ENCODE peak calls at places on chromosome 12, in ten cellular contexts. One of them, this sample, is unnamed.

GRCh38 chr12:4648499-4649357 is at the start of the genes AKAP3 and NDUFA9:
- DNase-seq in choroid plexus epithelial cell: peak
- DNase-seq in thoracic aorta: peak
- DNase-seq in psoas muscle: peak
- DNase-seq in B cell: peak
- DNase-seq in GM20000: peak
- DNase-seq in H9: peak
- DNase-seq in Calu3: peak
- DNase-seq in neural progenitor cell: peak
- DNase-seq in GM23338: peak
- DNase-seq in this sample: peak

GRCh38 chr12:3527736-3528135 is 36.7 kb downstream of the PRMT8 start:
- DNase-seq in GM20000: no peak
- DNase-seq in choroid plexus epithelial cell: no peak
- DNase-seq in H9: no peak
- DNase-seq in GM23338: no peak
- DNase-seq in Calu3: no peak
- DNase-seq in psoas muscle: no peak
- DNase-seq in neural progenitor cell: no peak
- DNase-seq in thoracic aorta: no peak
- DNase-seq in B cell: no peak
- DNase-seq in this sample: no peak

GRCh38 chr12:68971404-68971803 is 38.4 kb upstream of the CPM start:
- DNase-seq in GM20000: no peak
- DNase-seq in Calu3: no peak
- DNase-seq in neural progenitor cell: no peak
- DNase-seq in H9: no peak
- DNase-seq in thoracic aorta: no peak
- DNase-seq in GM23338: no peak
- DNase-seq in choroid plexus epithelial cell: peak
- DNase-seq in B cell: no peak
- DNase-seq in psoas muscle: no peak
- DNase-seq in this sample: no peak

GRCh38 chr12:114911196-114911595 is 227.2 kb upstream of the TBX3 start:
- DNase-seq in Calu3: no peak
- DNase-seq in choroid plexus epithelial cell: no peak
- DNase-seq in GM20000: no peak
- DNase-seq in thoracic aorta: no peak
- DNase-seq in H9: no peak
- DNase-seq in psoas muscle: no peak
- DNase-seq in B cell: no peak
- DNase-seq in neural progenitor cell: no peak
- DNase-seq in GM23338: no peak
- DNase-seq in this sample: no peak

GRCh38 chr12:27534765-27535161 is 10.8 kb downstream of the PPFIBP1 start:
- DNase-seq in H9: no peak
- DNase-seq in Calu3: no peak
- DNase-seq in B cell: no peak
- DNase-seq in psoas muscle: no peak
- DNase-seq in choroid plexus epithelial cell: no peak
- DNase-seq in thoracic aorta: no peak
- DNase-seq in GM23338: no peak
- DNase-seq in GM20000: no peak
- DNase-seq in neural progenitor cell: no peak
- DNase-seq in this sample: no peak

GRCh38 chr12:79082595-79082994 is 218.0 kb downstream of the SYT1 start:
- DNase-seq in GM23338: peak
- DNase-seq in Calu3: no peak
- DNase-seq in psoas muscle: no peak
- DNase-seq in GM20000: no peak
- DNase-seq in B cell: no peak
- DNase-seq in thoracic aorta: no peak
- DNase-seq in neural progenitor cell: no peak
- DNase-seq in H9: no peak
- DNase-seq in choroid plexus epithelial cell: no peak
- DNase-seq in this sample: no peak

GRCh38 chr12:59036973-59037807 is 116.9 kb upstream of the LRIG3 start:
- DNase-seq in Calu3: peak
- DNase-seq in neural progenitor cell: no peak
- DNase-seq in choroid plexus epithelial cell: peak
- DNase-seq in thoracic aorta: no peak
- DNase-seq in B cell: no peak
- DNase-seq in psoas muscle: no peak
- DNase-seq in GM23338: no peak
- DNase-seq in GM20000: no peak
- DNase-seq in H9: no peak
- DNase-seq in this sample: no peak

GRCh38 chr12:132955933-132956725 is at the start of gene ZNF605:
- DNase-seq in psoas muscle: peak
- DNase-seq in thoracic aorta: peak
- DNase-seq in H9: peak
- DNase-seq in Calu3: peak
- DNase-seq in choroid plexus epithelial cell: peak
- DNase-seq in GM20000: peak
- DNase-seq in GM23338: peak
- DNase-seq in B cell: peak
- DNase-seq in neural progenitor cell: peak
- DNase-seq in this sample: peak

GRCh38 chr12:63018273-63018672 is 83.3 kb upstream of the PPM1H start:
- DNase-seq in GM20000: no peak
- DNase-seq in B cell: no peak
- DNase-seq in choroid plexus epithelial cell: no peak
- DNase-seq in GM23338: no peak
- DNase-seq in Calu3: no peak
- DNase-seq in H9: no peak
- DNase-seq in neural progenitor cell: no peak
- DNase-seq in psoas muscle: no peak
- DNase-seq in thoracic aorta: no peak
- DNase-seq in this sample: no peak

DNA sequence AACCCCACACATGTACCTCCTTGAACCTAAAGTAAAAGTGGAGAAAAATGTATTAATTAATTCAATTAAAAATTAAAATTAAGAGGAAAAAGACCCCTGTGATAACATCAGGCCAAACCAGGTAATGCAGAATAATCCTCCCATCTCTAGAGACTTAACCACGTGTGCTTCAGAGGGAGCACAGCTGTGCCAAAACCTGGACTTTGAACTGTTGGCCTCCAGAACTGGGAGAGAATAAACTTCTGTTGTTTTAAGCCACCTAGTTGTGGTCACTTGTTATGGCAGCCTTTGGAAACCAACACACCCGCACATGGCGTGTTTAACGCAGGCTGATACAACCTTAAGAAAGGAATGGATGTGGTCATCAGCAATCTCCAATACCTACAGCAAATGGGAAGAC is 23.8 kb downstream of the OAS2 start:
- DNase-seq in B cell: no peak
- DNase-seq in Calu3: no peak
- DNase-seq in choroid plexus epithelial cell: peak
- DNase-seq in GM23338: no peak
- DNase-seq in neural progenitor cell: no peak
- DNase-seq in thoracic aorta: no peak
- DNase-seq in GM20000: no peak
- DNase-seq in H9: peak
- DNase-seq in psoas muscle: no peak
- DNase-seq in this sample: no peak
- TF ChIP-seq CTCF in B cell: no peak
- TF ChIP-seq CTCF in Calu3: no peak
- TF ChIP-seq CTCF in choroid plexus epithelial cell: peak
- TF ChIP-seq CTCF in GM23338: no peak
- TF ChIP-seq CTCF in neural progenitor cell: no peak
- TF ChIP-seq CTCF in thoracic aorta: no peak
- TF ChIP-seq CTCF in GM20000: no peak
- TF ChIP-seq CTCF in H9: no peak
- TF ChIP-seq CTCF in psoas muscle: no peak
- TF ChIP-seq CTCF in this sample: no peak

DNA sequence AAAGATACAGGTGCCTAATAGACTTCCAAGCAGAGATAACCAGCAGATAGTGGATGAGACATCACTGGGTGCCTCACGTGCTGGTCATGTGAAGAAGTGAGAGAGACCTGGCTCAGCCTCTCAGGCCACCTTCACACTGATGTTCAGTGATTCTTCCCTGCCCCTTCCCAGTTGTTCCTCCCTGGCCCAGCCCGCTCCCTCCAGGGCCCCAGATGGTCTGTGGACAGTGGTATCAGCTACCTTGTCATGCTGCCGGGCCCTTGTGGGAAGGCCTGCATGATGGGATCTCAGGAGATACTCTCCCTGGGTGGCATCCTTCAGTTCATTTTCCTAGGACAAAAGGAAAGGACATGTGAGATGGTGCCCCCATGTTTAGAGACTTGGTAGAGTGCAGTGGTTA is 179.9 kb downstream of the PIWIL1 start:
- DNase-seq in GM23338: no peak
- DNase-seq in H9: no peak
- DNase-seq in thoracic aorta: no peak
- DNase-seq in GM20000: no peak
- DNase-seq in psoas muscle: no peak
- DNase-seq in neural progenitor cell: no peak
- DNase-seq in Calu3: no peak
- DNase-seq in B cell: no peak
- DNase-seq in choroid plexus epithelial cell: no peak
- DNase-seq in this sample: no peak
- TF ChIP-seq CTCF in GM23338: no peak
- TF ChIP-seq CTCF in H9: no peak
- TF ChIP-seq CTCF in thoracic aorta: no peak
- TF ChIP-seq CTCF in GM20000: no peak
- TF ChIP-seq CTCF in psoas muscle: no peak
- TF ChIP-seq CTCF in neural progenitor cell: no peak
- TF ChIP-seq CTCF in Calu3: no peak
- TF ChIP-seq CTCF in B cell: no peak
- TF ChIP-seq CTCF in choroid plexus epithelial cell: no peak
- TF ChIP-seq CTCF in this sample: no peak

GRCh38 chr12:1338483-1339177 is 255.8 kb downstream of the FBXL14 start:
- DNase-seq in H9: no peak
- DNase-seq in thoracic aorta: no peak
- DNase-seq in B cell: no peak
- DNase-seq in GM23338: no peak
- DNase-seq in psoas muscle: no peak
- DNase-seq in choroid plexus epithelial cell: no peak
- DNase-seq in GM20000: no peak
- DNase-seq in neural progenitor cell: no peak
- DNase-seq in Calu3: no peak
- DNase-seq in this sample: no peak
- TF ChIP-seq CTCF in H9: no peak
- TF ChIP-seq CTCF in thoracic aorta: no peak
- TF ChIP-seq CTCF in B cell: no peak
- TF ChIP-seq CTCF in GM23338: no peak
- TF ChIP-seq CTCF in psoas muscle: no peak
- TF ChIP-seq CTCF in choroid plexus epithelial cell: no peak
- TF ChIP-seq CTCF in GM20000: no peak
- TF ChIP-seq CTCF in neural progenitor cell: no peak
- TF ChIP-seq CTCF in Calu3: no peak
- TF ChIP-seq CTCF in this sample: no peak

DNA sequence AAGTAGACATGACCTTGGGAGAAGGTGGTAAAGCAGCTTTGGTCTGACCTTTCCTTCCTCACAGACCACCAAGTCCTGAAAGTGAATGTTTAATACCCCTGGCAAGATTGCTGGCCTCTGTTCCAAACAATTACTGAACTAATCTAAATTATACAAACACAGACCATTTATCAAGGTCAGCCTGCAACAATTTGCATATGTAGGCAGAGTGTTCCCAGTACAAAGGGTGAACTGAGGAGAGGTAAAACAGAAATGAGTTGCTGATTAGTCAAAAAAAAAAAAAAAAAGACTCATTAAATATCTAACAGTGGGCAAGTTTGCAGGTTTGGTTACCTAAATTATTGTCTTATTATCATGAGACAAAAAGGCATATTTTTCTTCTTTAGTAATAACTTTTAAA is 506.5 kb downstream of the TMEM117 start:
- DNase-seq in B cell: no peak
- DNase-seq in thoracic aorta: no peak
- DNase-seq in psoas muscle: no peak
- DNase-seq in GM23338: no peak
- DNase-seq in choroid plexus epithelial cell: no peak
- DNase-seq in H9: no peak
- DNase-seq in neural progenitor cell: no peak
- DNase-seq in GM20000: no peak
- DNase-seq in Calu3: no peak
- DNase-seq in this sample: no peak
- TF ChIP-seq CTCF in B cell: no peak
- TF ChIP-seq CTCF in thoracic aorta: no peak
- TF ChIP-seq CTCF in psoas muscle: no peak
- TF ChIP-seq CTCF in GM23338: no peak
- TF ChIP-seq CTCF in choroid plexus epithelial cell: no peak
- TF ChIP-seq CTCF in H9: no peak
- TF ChIP-seq CTCF in neural progenitor cell: no peak
- TF ChIP-seq CTCF in GM20000: no peak
- TF ChIP-seq CTCF in Calu3: no peak
- TF ChIP-seq CTCF in this sample: no peak

DNA sequence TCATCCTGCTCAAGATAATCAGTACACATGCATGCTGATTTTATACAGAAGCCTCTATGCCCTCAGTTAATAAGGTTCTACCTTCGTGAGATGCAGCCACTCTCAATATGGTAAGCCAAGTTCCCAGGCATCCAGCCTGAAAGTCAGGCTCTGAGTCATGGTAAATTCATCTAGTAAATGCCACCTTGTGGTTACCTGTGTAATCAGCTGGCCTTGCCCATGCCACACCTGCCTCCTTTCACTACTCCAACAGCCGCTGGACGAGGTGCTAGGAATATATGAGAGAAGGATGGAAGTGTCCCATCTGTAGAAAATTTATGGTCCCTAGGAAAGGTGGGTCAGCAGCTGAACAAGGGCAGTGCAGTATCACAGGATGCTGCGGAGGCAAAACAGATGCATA is 207.3 kb downstream of the SSPN start:
- DNase-seq in neural progenitor cell: no peak
- DNase-seq in psoas muscle: no peak
- DNase-seq in choroid plexus epithelial cell: peak
- DNase-seq in H9: peak
- DNase-seq in GM20000: no peak
- DNase-seq in B cell: peak
- DNase-seq in Calu3: peak
- DNase-seq in GM23338: peak
- DNase-seq in thoracic aorta: no peak
- DNase-seq in this sample: no peak
- TF ChIP-seq CTCF in neural progenitor cell: no peak
- TF ChIP-seq CTCF in psoas muscle: peak
- TF ChIP-seq CTCF in choroid plexus epithelial cell: no peak
- TF ChIP-seq CTCF in H9: peak
- TF ChIP-seq CTCF in GM20000: no peak
- TF ChIP-seq CTCF in B cell: peak
- TF ChIP-seq CTCF in Calu3: peak
- TF ChIP-seq CTCF in GM23338: peak
- TF ChIP-seq CTCF in thoracic aorta: no peak
- TF ChIP-seq CTCF in this sample: no peak